ENCODE peak calls at places on chromosome 6, in six cellular contexts. F, O, R, C, L and U are unnamed samples.

GRCh38 chr6:146544783-146545182 is 1.1 kb downstream of the RAB32 start:
- DNase-seq in F (no peak), O (peak; percentile 17), R (peak; percentile 16), C (peak; percentile 41), L (no peak), U (peak; percentile 2)

GRCh38 chr6:26197736-26198625 is 110.8 kb downstream of the HFE start:
- DNase-seq in F (peak; percentile 76), O (peak; percentile 36), R (peak; percentile 24), C (peak; percentile 41), L (peak; percentile 48), U (peak; percentile 41)

GRCh38 chr6:39804666-39805065 is 12.5 kb downstream of the DAAM2 start:
- DNase-seq in F (no peak), O (no peak), R (peak; percentile 56), C (peak; percentile 88), L (no peak), U (no peak)

GRCh38 chr6:14728396-14729024 is 517.4 kb upstream of the JARID2 start:
- DNase-seq in F (no peak), O (peak; percentile 77), R (peak; percentile 82), C (peak; percentile 97), L (no peak), U (peak; percentile 7)

GRCh38 chr6:52904562-52905279 is 4.8 kb downstream of the GSTA3 start:
- DNase-seq in F (peak; percentile 57), O (peak; percentile 10), R (peak; percentile 12), C (peak; percentile 22), L (no peak), U (peak; percentile 24)

GRCh38 chr6:81752969-81753708 is 658 bp upstream of the TENT5A start:
- DNase-seq in F (peak; percentile 87), O (peak; percentile 97), R (peak; percentile 97), C (peak; percentile 87), L (peak; percentile 26), U (peak; percentile 93)

GRCh38 chr6:140731741-140732140 is 1357.3 kb upstream of the CITED2 start:
- DNase-seq in F (no peak), O (peak; percentile 12), R (peak; percentile 27), C (no peak), L (no peak), U (no peak)

GRCh38 chr6:111624391-111625098 is 18.9 kb upstream of the TRAF3IP2 start:
- DNase-seq in F (no peak), O (no peak), R (no peak), C (no peak), L (no peak), U (no peak)

GRCh38 chr6:169162968-169163903 is 90.4 kb downstream of the THBS2 start:
- DNase-seq in F (peak; percentile 43), O (peak; percentile 95), R (peak; percentile 95), C (peak; percentile 100), L (no peak), U (no peak)

GRCh38 chr6:110357696-110358535 is at the start of gene METTL24:
- DNase-seq in F (no peak), O (no peak), R (no peak), C (no peak), L (peak; percentile 3), U (no peak)

GRCh38 chr6:163941471-163941980 is 527.0 kb downstream of the QKI start:
- DNase-seq in F (no peak), O (no peak), R (no peak), C (no peak), L (no peak), U (no peak)

GRCh38 chr6:56235245-56235644 is 12.1 kb downstream of the COL21A1 start:
- DNase-seq in F (no peak), O (no peak), R (no peak), C (peak; percentile 43), L (no peak), U (peak; percentile 40)

GRCh38 chr6:134647861-134648260 is 302.0 kb downstream of the ALDH8A1 start:
- DNase-seq in F (no peak), O (peak; percentile 60), R (peak; percentile 63), C (peak; percentile 30), L (no peak), U (no peak)

GRCh38 chr6:42120895-42121865 is 21.2 kb downstream of the C6orf132 start:
- DNase-seq in F (no peak), O (no peak), R (no peak), C (no peak), L (no peak), U (no peak)

GRCh38 chr6:104575536-104575935 is 284.2 kb downstream of the HACE1 start:
- DNase-seq in F (no peak), O (no peak), R (no peak), C (no peak), L (no peak), U (no peak)

GRCh38 chr6:113512581-113512980 is 344.6 kb upstream of the MARCKS start:
- DNase-seq in F (no peak), O (no peak), R (no peak), C (no peak), L (no peak), U (no peak)

GRCh38 chr6:132919476-132919875 is 105.1 kb downstream of the RPS12 start:
- DNase-seq in F (no peak), O (peak; percentile 96), R (peak; percentile 97), C (peak; percentile 96), L (no peak), U (no peak)

GRCh38 chr6:97572943-97573342 is 289.9 kb upstream of the MMS22L start:
- DNase-seq in F (no peak), O (no peak), R (no peak), C (no peak), L (no peak), U (no peak)

GRCh38 chr6:12356431-12356830 is 66.3 kb downstream of the EDN1 start:
- DNase-seq in F (no peak), O (no peak), R (no peak), C (no peak), L (no peak), U (no peak)

GRCh38 chr6:157724138-157724537 is 98.9 kb upstream of the SNX9 start:
- DNase-seq in F (no peak), O (peak; percentile 25), R (no peak), C (no peak), L (no peak), U (no peak)

GRCh38 chr6:125808060-125808459 is 17.3 kb downstream of the NCOA7 start:
- DNase-seq in F (no peak), O (no peak), R (no peak), C (no peak), L (no peak), U (no peak)

GRCh38 chr6:3913958-3914337 is 64.8 kb downstream of the FAM50B start:
- DNase-seq in F (no peak), O (peak; percentile 33), R (no peak), C (no peak), L (no peak), U (no peak)